ENCODE peak calls at places on chromosomes 1 and 21, in eight cellular contexts. M is islet precursor cell; G is H7; P is activated CD4-positive, alpha-beta T cell treated with anti-CD3 and anti-CD28 coated beads, Interleukin-2, amount 50 U/mL, for 1 hour; Y is foreskin melanocyte; S is ELR; Z is Caki2; U is stimulated activated CD4-positive, alpha-beta T cell treated with anti-CD3 and anti-CD28 coated beads, Interleukin-15, amount 100 ng/mL, for 24 hours. K is an unnamed sample.

GRCh38 chr1:113995382-113995781 is 16.1 kb downstream of the OLFML3 start:
- DNase-seq in S (no peak), G (no peak), Y (no peak), Z (no peak), U (no peak), P (no peak), M (no peak), K (no peak)

GRCh38 chr1:53541761-53542550 is 82.8 kb downstream of the DMRTB1 start:
- DNase-seq in Z (peak; percentile 84), P (no peak), U (no peak), S (peak; percentile 91), Y (no peak), M (peak; percentile 77), G (peak; percentile 93), K (no peak)

GRCh38 chr1:157044326-157044725 is 1.2 kb downstream of the ARHGEF11 start:
- DNase-seq in U (no peak), G (no peak), P (no peak), S (peak; percentile 6), Z (no peak), M (no peak), Y (no peak), K (no peak)

GRCh38 chr1:7529917-7530316 is 241.2 kb upstream of the VAMP3 start:
- DNase-seq in U (no peak), P (no peak), G (no peak), Y (no peak), M (no peak), S (no peak), Z (no peak), K (no peak)

GRCh38 chr1:186304982-186305949 is 69.8 kb downstream of the TPR start:
- DNase-seq in S (peak; percentile 65), P (no peak), Z (peak; percentile 10), M (no peak), U (no peak), Y (peak; percentile 16), G (peak; percentile 46), K (no peak)

GRCh38 chr1:20648946-20649345 is 12.2 kb downstream of the DDOST start:
- DNase-seq in M (no peak), P (no peak), Y (no peak), Z (no peak), S (no peak), U (no peak), G (no peak), K (no peak)

GRCh38 chr1:67948155-67949075 is 102.0 kb downstream of the DIRAS3 start:
- DNase-seq in M (no peak), P (no peak), Y (no peak), U (no peak), G (no peak), S (peak; percentile 69), Z (peak; percentile 46), K (no peak)

GRCh38 chr1:218494449-218494852 is 149.3 kb downstream of the TGFB2 start:
- DNase-seq in Y (no peak), G (peak; percentile 39), Z (no peak), S (no peak), M (peak; percentile 53), P (no peak), U (no peak), K (no peak)

GRCh38 chr1:43389326-43390313 is at the start of the genes MED8 and SZT2:
- DNase-seq in Z (peak; percentile 89), G (peak; percentile 98), S (peak; percentile 97), P (peak; percentile 92), U (peak; percentile 95), Y (peak; percentile 85), M (peak; percentile 99), K (peak; percentile 86)

GRCh38 chr1:28807046-28807445 is 4.9 kb upstream of the OPRD1 start:
- DNase-seq in M (no peak), S (no peak), Z (no peak), Y (no peak), P (no peak), U (no peak), G (no peak), K (no peak)

GRCh38 chr1:45356186-45356585 is 15.9 kb upstream of the MUTYH start:
- DNase-seq in Z (no peak), U (no peak), S (no peak), M (no peak), G (no peak), Y (no peak), P (no peak), K (no peak)

GRCh38 chr21:41360072-41360821 is 1.6 kb upstream of the MX2 start:
- DNase-seq in G (peak; percentile 79), Z (no peak), S (no peak), P (no peak), Y (no peak), M (peak; percentile 64), U (no peak), K (no peak)

GRCh38 chr1:41464886-41465285 is 19.6 kb downstream of the EDN2 start:
- DNase-seq in Y (no peak), M (no peak), G (no peak), U (no peak), P (no peak), S (no peak), Z (no peak), K (no peak)

GRCh38 chr1:223129229-223129851 is 13.7 kb downstream of the TLR5 start:
- DNase-seq in M (peak; percentile 86), G (peak; percentile 93), S (peak; percentile 36), Y (no peak), U (peak; percentile 80), P (peak; percentile 60), Z (no peak), K (no peak)

GRCh38 chr1:248306103-248306502 is 2.9 kb upstream of the OR2T12 start:
- DNase-seq in P (no peak), S (no peak), Z (no peak), Y (no peak), U (no peak), M (no peak), G (no peak), K (no peak)

K was measured in GM12878.